ENCODE peak calls at places on chromosomes 12 and 14, in seven cellular contexts. S, B, G, Z, X, O and R are unnamed samples.

GRCh38 chr12:93912086-93912733 is 235.0 kb downstream of the CRADD start:
- DNase-seq in G (no peak), O (no peak), S (no peak), X (peak), B (no peak), Z (no peak), R (no peak)

GRCh38 chr12:65813983-65814382 is 10.3 kb upstream of the HMGA2 start:
- DNase-seq in Z (no peak), G (no peak), S (no peak), O (no peak), X (no peak), B (no peak), R (no peak)

GRCh38 chr12:9870311-9870866 is 1.2 kb upstream of the CLEC2B start:
- DNase-seq in X (peak), S (no peak), G (no peak), Z (peak), O (no peak), B (peak), R (no peak)

GRCh38 chr14:38143651-38144505 is 63.8 kb upstream of the SSTR1 start:
- DNase-seq in G (no peak), X (peak), S (no peak), B (peak), Z (peak), O (no peak), R (no peak)

GRCh38 chr14:60003991-60004390 is 84.0 kb downstream of the LRRC9 start:
- DNase-seq in Z (no peak), G (no peak), X (no peak), B (no peak), O (no peak), S (no peak), R (no peak)

GRCh38 chr12:22229652-22230279 is 104.7 kb downstream of the ST8SIA1 start:
- DNase-seq in G (no peak), O (no peak), X (no peak), S (peak), Z (peak), B (peak), R (no peak)

GRCh38 chr14:99619873-99620834 is 16.1 kb upstream of the CCDC85C start:
- DNase-seq in G (no peak), X (peak), B (peak), Z (peak), O (no peak), S (no peak), R (no peak)

GRCh38 chr12:103930787-103931536 is 752 bp downstream of the HSP90B1 start:
- DNase-seq in S (peak), G (peak), O (no peak), X (peak), Z (peak), B (peak), R (peak)

GRCh38 chr12:85741051-85741450 is 95.2 kb downstream of the RASSF9 start:
- DNase-seq in Z (no peak), G (no peak), S (no peak), X (no peak), B (no peak), O (no peak), R (no peak)

GRCh38 chr12:101856030-101856429 is 21.4 kb upstream of the DRAM1 start:
- DNase-seq in G (no peak), S (no peak), O (no peak), X (no peak), Z (no peak), B (no peak), R (no peak)

GRCh38 chr12:71469235-71469873 is 29.8 kb downstream of the LGR5 start:
- DNase-seq in B (peak), Z (peak), X (peak), O (no peak), G (no peak), S (peak), R (no peak)

DNA sequence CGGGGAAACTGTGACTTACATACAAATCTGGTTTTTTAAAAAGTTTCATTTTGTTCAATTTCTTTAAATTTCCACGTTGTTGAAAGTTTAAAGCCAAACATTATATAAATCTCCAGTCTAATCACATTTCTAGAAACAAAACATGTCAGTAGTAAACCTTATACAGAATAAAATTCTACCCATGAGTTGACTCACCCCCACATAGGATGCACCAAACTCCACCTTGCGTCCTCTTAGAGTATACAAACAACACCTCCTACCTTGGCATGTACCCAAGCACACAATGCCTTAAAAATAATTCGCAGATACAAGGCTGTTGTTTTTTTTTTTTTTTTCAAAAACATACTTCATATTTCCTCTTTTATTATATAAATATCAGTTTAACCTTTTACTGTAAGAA is 3.4 kb downstream of the FBXL14 start:
- DNase-seq in O (no peak), G (no peak), S (peak), B (peak), X (no peak), Z (peak), R (peak)
- TF ChIP-seq CTCF in O (no peak), G (no peak), S (peak), B (peak), X (peak), Z (peak), R (no peak)

DNA sequence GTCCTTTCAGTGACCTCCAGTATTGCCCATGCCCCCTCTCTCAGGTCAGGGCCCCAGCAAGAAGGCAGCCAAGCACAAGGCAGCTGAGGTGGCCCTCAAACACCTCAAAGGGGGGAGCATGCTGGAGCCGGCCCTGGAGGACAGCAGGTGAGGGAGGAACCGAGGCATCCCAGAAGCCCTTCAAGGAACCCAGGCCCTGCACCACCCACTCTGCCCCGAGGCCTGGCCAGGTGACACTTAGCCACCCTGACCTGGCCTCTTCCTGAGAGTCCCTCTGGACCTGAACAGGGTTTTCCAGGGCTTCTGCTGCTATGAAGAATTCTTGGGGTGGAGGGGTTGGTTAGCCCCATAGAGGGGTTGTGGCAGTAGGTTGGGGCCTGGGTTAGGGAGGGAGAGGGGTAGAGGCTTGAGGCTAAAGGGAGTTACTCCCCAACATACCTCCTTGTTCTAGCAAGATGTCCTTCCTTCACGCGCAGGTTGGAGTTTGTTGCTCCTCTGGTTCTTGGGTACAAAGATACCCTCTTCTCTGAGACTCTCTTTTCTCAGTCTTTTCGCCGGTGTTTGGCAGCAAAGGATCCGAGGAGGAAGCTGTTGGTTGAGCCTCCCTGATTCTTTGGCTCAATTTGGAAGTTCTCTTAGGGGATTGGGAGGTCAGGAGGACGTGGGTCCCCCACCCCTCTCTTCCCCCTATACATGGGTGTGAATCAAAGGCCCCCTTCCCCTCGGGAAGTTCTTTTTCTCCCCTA is 2.1 kb downstream of the TARBP2 start:
- DNase-seq in X (no peak), S (no peak), Z (no peak), G (no peak), B (no peak), O (no peak), R (no peak)
- H3K4me3 ChIP-seq in X (peak), S (no peak), Z (no peak), G (no peak), B (no peak), O (no peak), R (no peak)

DNA sequence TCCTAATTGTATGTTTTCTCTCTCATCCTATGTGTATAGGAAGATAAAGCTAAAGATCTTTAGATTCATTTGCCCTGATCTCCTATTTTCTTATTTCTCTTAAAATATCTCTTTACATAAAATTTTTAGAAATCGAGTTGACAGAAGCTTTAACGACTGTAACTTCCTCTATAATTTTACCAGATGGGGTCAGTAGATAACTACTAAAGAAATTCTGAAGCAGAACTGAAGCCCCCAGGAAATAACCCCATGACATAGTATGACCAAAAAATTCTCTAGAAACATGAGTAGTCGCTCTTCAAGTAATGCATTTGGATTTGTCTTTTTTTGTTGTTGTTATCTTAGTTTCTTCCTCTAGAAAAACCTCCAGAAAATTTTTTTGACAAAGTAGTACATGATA is 288.0 kb downstream of the ERC1 start:
- DNase-seq in Z (peak), O (no peak), B (peak), X (no peak), S (no peak), G (no peak), R (no peak)
- TF ChIP-seq CTCF in Z (peak), O (no peak), B (peak), X (no peak), S (no peak), G (no peak), R (no peak)

GRCh38 chr14:91577632-91578233 is 67.6 kb upstream of the PPP4R3A start:
- DNase-seq in O (no peak), Z (no peak), X (no peak), S (no peak), G (no peak), B (no peak), R (no peak)

GRCh38 chr14:91573528-91573893 is 63.4 kb upstream of the PPP4R3A start:
- DNase-seq in X (no peak), S (no peak), B (no peak), Z (no peak), O (no peak), G (no peak), R (no peak)

GRCh38 chr14:91575469-91576208 is 65.5 kb upstream of the PPP4R3A start:
- DNase-seq in O (no peak), X (no peak), G (no peak), S (no peak), Z (no peak), B (no peak), R (no peak)

GRCh38 chr14:91570021-91570420 is 59.9 kb upstream of the PPP4R3A start:
- DNase-seq in O (no peak), G (no peak), S (no peak), Z (no peak), X (no peak), B (no peak), R (no peak)

DNA sequence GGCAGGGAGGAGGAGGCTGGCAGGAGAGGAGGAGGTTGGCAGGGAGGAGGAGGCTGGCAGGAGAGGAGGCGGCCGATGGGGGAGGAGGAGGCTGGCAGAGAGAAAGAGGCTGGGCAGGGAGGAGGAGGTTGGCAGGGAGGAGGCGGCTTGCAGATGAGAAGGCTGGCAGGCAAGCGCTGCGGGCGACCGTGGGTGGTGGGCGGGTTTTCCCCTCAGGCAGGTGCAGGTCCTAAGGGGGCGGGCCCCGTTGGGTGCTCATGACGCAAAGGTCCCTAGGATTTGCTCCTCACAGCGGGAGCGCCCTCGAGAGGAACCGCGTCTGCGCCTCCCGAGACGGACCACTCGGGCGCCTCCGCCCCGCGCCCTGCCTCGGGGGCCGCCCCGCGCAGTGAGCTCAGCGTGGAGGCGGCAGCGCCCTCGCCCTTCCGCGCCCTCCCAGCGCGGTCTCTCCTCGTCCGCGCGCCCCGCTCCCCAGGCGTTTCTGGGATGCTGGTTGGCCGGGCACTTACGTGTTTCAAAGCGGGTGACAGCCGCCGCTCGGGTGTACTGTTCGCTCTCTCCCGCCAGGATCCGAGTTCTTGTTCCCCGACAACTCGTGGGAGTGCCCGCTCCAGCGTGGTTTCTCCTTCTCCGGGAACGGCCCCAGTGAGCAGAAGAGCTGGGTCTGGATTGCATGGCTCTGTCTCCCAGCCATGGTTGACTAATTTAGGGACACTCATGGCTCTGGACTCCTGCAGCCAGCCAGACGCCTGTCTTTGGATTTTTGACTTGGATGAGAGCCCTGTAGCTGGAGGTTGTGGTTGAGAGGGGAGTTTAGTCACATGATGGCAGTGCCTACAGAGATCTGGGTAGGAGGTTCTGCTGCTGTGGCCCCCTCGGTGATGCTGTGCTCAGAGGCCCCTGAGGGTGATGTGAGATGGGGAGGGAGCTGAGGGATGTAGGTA is 64.1 kb upstream of the PPP4R3A start:
- DNase-seq in X (peak), Z (peak), B (peak), O (peak), G (peak), S (peak), R (peak)
- H3K4me3 ChIP-seq in X (peak), Z (peak), B (peak), O (peak), G (peak), S (peak), R (peak)

GRCh38 chr12:20946732-20947131 is 136.2 kb downstream of the SLCO1B3 start:
- DNase-seq in G (no peak), B (peak), O (no peak), S (no peak), X (peak), Z (peak), R (peak)

GRCh38 chr12:20950248-20950647 is 139.7 kb downstream of the SLCO1B3 start:
- DNase-seq in G (no peak), B (peak), Z (peak), S (peak), O (no peak), X (peak), R (peak)
- TF ChIP-seq CTCF in G (no peak), B (peak), Z (peak), S (peak), O (no peak), X (peak), R (peak)